ENCODE peak calls at places on chromosome 12, in five cellular contexts. V is HS-5; C is activated CD4-positive, alpha-beta T cell treated with anti-CD3 and anti-CD28 coated beads, Interleukin-2, amount 50 U/mL, for 1 hour; U is T follicular helper cell; S is stimulated activated CD8-positive, alpha-beta memory T cell treated with anti-CD3 and anti-CD28 coated beads, Interleukin-15, amount 100 ng/mL, for 1 hour. E is an unnamed sample.

GRCh38 chr12:24396266-24396665 is 446.8 kb upstream of the SOX5 start:
- DNase-seq in V (no peak), C (no peak), U (no peak), S (no peak), E (no peak)

GRCh38 chr12:20653871-20654270 is 41.3 kb upstream of the SLCO1C1 start:
- DNase-seq in V (no peak), C (no peak), U (no peak), S (no peak), E (no peak)

GRCh38 chr12:53102883-53103807 is at the start of gene SOAT2:
- DNase-seq in V (no peak), C (peak), U (no peak), S (no peak), E (peak)

GRCh38 chr12:27177716-27178115 is 66.4 kb upstream of the STK38L start:
- DNase-seq in V (no peak), C (no peak), U (no peak), S (no peak), E (no peak)

GRCh38 chr12:6199531-6200265 is 502 bp upstream of the CD9 start:
- DNase-seq in V (no peak), C (no peak), U (no peak), S (no peak), E (peak)

GRCh38 chr12:81450920-81451739 is 308.0 kb downstream of the PPFIA2 start:
- DNase-seq in V (peak), C (no peak), U (no peak), S (no peak), E (no peak)

GRCh38 chr12:47832263-47832933 is 12.7 kb upstream of the HDAC7 start:
- DNase-seq in V (no peak), C (no peak), U (no peak), S (no peak), E (peak)

GRCh38 chr12:52253391-52254179 is 20.5 kb downstream of the KRT7 start:
- DNase-seq in V (no peak), C (no peak), U (no peak), S (no peak), E (peak)